ENCODE peak calls at places on chromosome 17, in nine cellular contexts. J, M, Z, I, R, G, L, W and E are unnamed samples.

GRCh38 chr17:81910840-81911276 is 341 bp downstream of the PCYT2 start:
- DNase-seq in J (peak), M (no peak), Z (no peak), I (no peak), R (no peak), G (peak), L (no peak), W (no peak), E (no peak)

GRCh38 chr17:38870259-38871165 is 654 bp downstream of the LASP1 start:
- DNase-seq in J (peak), M (peak), Z (peak), I (peak), R (peak), G (peak), L (peak), W (peak), E (peak)

GRCh38 chr17:56595831-56596740 is 2.6 kb downstream of the NOG start:
- DNase-seq in J (no peak), M (no peak), Z (no peak), I (no peak), R (peak), G (no peak), L (no peak), W (no peak), E (no peak)

GRCh38 chr17:36611345-36612072 is 10.1 kb downstream of the MRM1 start:
- DNase-seq in J (no peak), M (peak), Z (no peak), I (no peak), R (no peak), G (no peak), L (no peak), W (peak), E (no peak)

GRCh38 chr17:77951123-77951522 is 7.4 kb upstream of the TNRC6C start:
- DNase-seq in J (no peak), M (no peak), Z (no peak), I (no peak), R (no peak), G (no peak), L (no peak), W (no peak), E (no peak)

GRCh38 chr17:79931517-79932309 is 92.5 kb upstream of the CBX4 start:
- DNase-seq in J (no peak), M (no peak), Z (no peak), I (no peak), R (no peak), G (no peak), L (no peak), W (no peak), E (no peak)

GRCh38 chr17:4968166-4968915 is 724 bp upstream of the SPAG7 start:
- DNase-seq in J (no peak), M (no peak), Z (no peak), I (no peak), R (peak), G (no peak), L (peak), W (no peak), E (no peak)

GRCh38 chr17:10755592-10756127 is 25.8 kb upstream of the TMEM220 start:
- DNase-seq in J (no peak), M (no peak), Z (no peak), I (no peak), R (no peak), G (no peak), L (no peak), W (no peak), E (no peak)

GRCh38 chr17:42428141-42428944 is 5.3 kb upstream of the CAVIN1 start:
- DNase-seq in J (peak), M (peak), Z (peak), I (no peak), R (peak), G (peak), L (peak), W (peak), E (no peak)

GRCh38 chr17:81307636-81308035 is 12.5 kb upstream of the SLC38A10 start:
- DNase-seq in J (no peak), M (no peak), Z (no peak), I (no peak), R (no peak), G (no peak), L (no peak), W (no peak), E (no peak)

GRCh38 chr17:65362826-65363225 is 198.6 kb downstream of the AXIN2 start:
- DNase-seq in J (no peak), M (peak), Z (no peak), I (no peak), R (no peak), G (no peak), L (no peak), W (no peak), E (no peak)

GRCh38 chr17:37176683-37177082 is 199.1 kb upstream of the C17orf78 start:
- DNase-seq in J (no peak), M (peak), Z (no peak), I (no peak), R (no peak), G (no peak), L (no peak), W (peak), E (no peak)

GRCh38 chr17:17077861-17078732 is 35.8 kb downstream of the MPRIP start:
- DNase-seq in J (peak), M (no peak), Z (no peak), I (no peak), R (peak), G (peak), L (peak), W (no peak), E (no peak)

GRCh38 chr17:42819939-42820535 is 4.0 kb downstream of the BECN1 start:
- DNase-seq in J (peak), M (no peak), Z (peak), I (peak), R (peak), G (peak), L (no peak), W (peak), E (no peak)

GRCh38 chr17:32197987-32198386 is 55.7 kb downstream of the RHOT1 start:
- DNase-seq in J (no peak), M (no peak), Z (no peak), I (no peak), R (no peak), G (no peak), L (no peak), W (no peak), E (no peak)

GRCh38 chr17:16477255-16477654 is 14.7 kb downstream of the LRRC75A start:
- DNase-seq in J (no peak), M (peak), Z (peak), I (no peak), R (peak), G (peak), L (no peak), W (peak), E (no peak)

GRCh38 chr17:3735515-3735914 is 11.8 kb downstream of the HASPIN start:
- DNase-seq in J (no peak), M (no peak), Z (no peak), I (no peak), R (no peak), G (no peak), L (no peak), W (peak), E (no peak)

GRCh38 chr17:9217151-9218067 is 196.1 kb downstream of the NTN1 start:
- DNase-seq in J (no peak), M (peak), Z (no peak), I (no peak), R (peak), G (no peak), L (no peak), W (peak), E (no peak)

GRCh38 chr17:65109990-65110680 is 27.0 kb upstream of the RGS9 start:
- DNase-seq in J (no peak), M (no peak), Z (no peak), I (no peak), R (no peak), G (no peak), L (no peak), W (peak), E (no peak)

GRCh38 chr17:38606646-38607611 is 1.2 kb upstream of the SRCIN1 start:
- DNase-seq in J (peak), M (no peak), Z (peak), I (no peak), R (peak), G (peak), L (peak), W (no peak), E (peak)

GRCh38 chr17:79849953-79850352 is 10.7 kb upstream of the CBX4 start:
- DNase-seq in J (no peak), M (no peak), Z (no peak), I (no peak), R (no peak), G (no peak), L (no peak), W (no peak), E (no peak)

GRCh38 chr17:32475258-32475657 is 11.5 kb upstream of the CDK5R1 start:
- DNase-seq in J (no peak), M (no peak), Z (no peak), I (no peak), R (no peak), G (no peak), L (no peak), W (no peak), E (no peak)

GRCh38 chr17:68441064-68441770 is 16.1 kb downstream of the WIPI1 start:
- DNase-seq in J (no peak), M (no peak), Z (no peak), I (no peak), R (no peak), G (no peak), L (no peak), W (no peak), E (no peak)
- H3K27ac ChIP-seq in J (peak), M (no peak), Z (peak), I (no peak), R (no peak), G (no peak), L (peak), W (no peak), E (peak)

DNA sequence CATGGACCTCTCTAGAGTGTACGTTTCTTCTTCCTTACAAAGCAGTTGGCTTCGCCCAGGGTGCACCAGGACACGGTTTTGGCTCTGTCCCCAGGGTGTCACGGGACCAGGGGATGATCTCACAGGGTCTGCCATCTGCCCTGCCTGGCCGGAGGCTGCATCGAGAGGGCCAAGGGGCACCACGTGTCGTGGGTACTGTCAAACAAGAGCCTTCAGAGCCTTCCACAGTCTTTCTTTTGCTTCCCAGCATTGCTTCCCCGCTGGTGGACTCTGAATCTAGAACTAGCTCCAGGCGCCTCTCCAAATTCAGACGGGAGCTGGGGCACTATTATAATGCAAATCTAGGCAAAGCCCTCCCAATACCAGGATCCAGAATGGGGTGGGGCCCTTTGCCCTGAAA is 47.9 kb downstream of the MAPT start:
- DNase-seq in J (peak), M (no peak), Z (peak), I (no peak), R (no peak), G (peak), L (peak), W (peak), E (peak)
- H3K27ac ChIP-seq in J (no peak), M (no peak), Z (peak), I (no peak), R (no peak), G (no peak), L (peak), W (no peak), E (peak)

DNA sequence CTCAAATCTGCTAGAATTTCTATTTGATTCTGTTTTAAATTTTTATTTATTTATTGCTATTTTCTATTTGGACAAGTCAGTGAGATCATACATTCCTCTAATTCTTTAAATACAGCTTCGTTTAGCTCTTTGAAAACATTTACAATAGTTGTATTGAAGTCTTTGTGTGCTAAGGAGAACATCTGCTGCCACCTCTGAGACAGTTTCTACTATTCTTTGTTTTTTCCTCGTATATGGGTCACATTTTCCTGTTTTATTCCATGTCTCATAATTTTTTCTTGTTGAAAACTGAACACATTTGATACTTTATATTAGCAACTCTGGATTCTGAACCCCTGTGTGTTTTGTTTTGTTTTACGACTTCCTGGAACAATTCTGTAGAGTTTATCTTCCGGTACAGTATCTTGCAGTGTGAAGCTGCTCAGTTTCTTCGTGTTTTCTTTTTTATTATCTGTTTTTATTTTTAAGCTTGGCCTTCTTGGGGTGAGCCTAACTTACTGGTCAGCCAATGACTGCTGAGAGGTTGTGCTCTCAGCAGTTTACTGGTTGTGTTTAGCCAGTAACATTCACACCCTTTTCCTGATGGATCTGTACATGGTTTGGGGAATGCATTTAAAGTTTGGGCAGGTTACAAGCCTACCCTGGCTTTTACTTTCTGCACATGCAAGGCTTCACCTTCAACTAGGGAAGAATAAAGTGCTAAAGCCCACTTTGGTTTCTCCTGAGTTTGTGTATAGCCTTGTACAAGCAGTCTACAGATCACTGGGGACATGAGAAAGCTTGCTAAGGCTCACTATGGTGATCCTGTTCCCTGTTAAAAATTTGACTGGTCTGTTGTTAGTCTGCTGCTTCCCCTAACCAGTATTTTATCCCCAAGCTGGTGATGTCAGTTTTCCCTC is 99.1 kb downstream of the CA4 start:
- DNase-seq in J (no peak), M (no peak), Z (no peak), I (no peak), R (no peak), G (no peak), L (no peak), W (no peak), E (no peak)
- H3K27ac ChIP-seq in J (no peak), M (no peak), Z (no peak), I (no peak), R (no peak), G (no peak), L (peak), W (no peak), E (peak)

GRCh38 chr17:59426031-59426430 is 94.6 kb downstream of the YPEL2 start:
- DNase-seq in J (no peak), M (no peak), Z (no peak), I (no peak), R (peak), G (no peak), L (no peak), W (no peak), E (no peak)
- H3K27ac ChIP-seq in J (peak), M (no peak), Z (peak), I (no peak), R (peak), G (peak), L (peak), W (no peak), E (peak)

DNA sequence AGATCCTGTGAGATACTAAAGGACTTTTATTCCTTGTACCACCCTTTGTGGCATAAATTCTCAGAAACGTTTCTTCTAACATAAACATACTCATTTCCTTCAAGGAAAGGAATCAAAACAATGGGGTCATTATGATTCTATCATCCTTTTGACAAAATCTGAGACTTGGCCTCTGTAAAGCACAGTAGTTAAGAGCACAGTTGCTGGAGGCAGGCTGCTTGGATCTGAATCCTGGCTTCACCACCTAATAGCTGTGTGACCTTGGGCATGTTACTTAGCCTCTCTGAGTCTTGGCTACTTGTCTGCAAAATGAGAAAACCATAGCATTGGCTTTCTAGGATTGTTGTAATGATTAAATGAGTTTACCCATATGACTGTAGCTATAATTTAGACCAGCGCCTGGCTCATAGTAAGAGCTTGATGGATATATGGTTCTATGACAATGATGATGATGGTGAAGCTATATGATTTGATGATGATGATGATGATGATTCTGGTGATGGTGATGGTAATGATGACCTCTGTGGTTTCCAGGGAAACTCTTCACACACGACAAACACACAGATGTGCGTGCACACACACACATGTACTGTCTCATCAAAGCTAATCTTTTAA is 6.1 kb upstream of the KRT31 start:
- DNase-seq in J (no peak), M (no peak), Z (no peak), I (no peak), R (no peak), G (no peak), L (no peak), W (peak), E (no peak)
- H3K27ac ChIP-seq in J (no peak), M (no peak), Z (no peak), I (no peak), R (no peak), G (no peak), L (no peak), W (no peak), E (no peak)

GRCh38 chr17:28925912-28926365 is 23.1 kb upstream of the DHRS13 start:
- DNase-seq in J (no peak), M (peak), Z (no peak), I (peak), R (no peak), G (no peak), L (no peak), W (peak), E (no peak)

GRCh38 chr17:28926786-28927185 is 23.9 kb upstream of the DHRS13 start:
- DNase-seq in J (no peak), M (no peak), Z (no peak), I (no peak), R (no peak), G (no peak), L (no peak), W (no peak), E (no peak)

GRCh38 chr17:28928061-28928460 is 23.3 kb downstream of the PHF12 start:
- DNase-seq in J (no peak), M (no peak), Z (no peak), I (no peak), R (no peak), G (no peak), L (no peak), W (no peak), E (no peak)

GRCh38 chr17:28929769-28930168 is 21.5 kb downstream of the PHF12 start:
- DNase-seq in J (no peak), M (no peak), Z (no peak), I (no peak), R (no peak), G (no peak), L (no peak), W (no peak), E (no peak)

DNA sequence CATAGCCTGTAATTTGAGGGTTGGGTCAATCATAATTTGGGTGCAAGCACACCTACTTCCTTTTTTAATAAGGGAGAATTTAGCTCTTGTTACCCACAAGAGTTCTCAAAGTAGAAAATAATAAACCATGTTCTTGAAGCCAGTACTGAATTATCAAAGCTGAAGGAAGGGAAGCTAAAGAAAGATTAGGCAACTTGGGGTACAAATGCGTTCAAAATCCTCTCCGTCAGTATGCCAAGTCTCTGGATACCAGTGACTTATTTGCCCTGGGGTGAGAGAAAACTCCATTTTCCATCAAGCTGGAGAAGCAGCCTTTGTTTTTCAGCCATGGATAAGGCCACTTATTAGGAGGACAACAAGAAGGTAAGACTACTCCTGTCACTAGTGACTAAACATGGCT is 23.5 kb upstream of the DHRS13 start:
- DNase-seq in J (no peak), M (no peak), Z (no peak), I (no peak), R (no peak), G (no peak), L (no peak), W (no peak), E (no peak)
- H3K27ac ChIP-seq in J (peak), M (no peak), Z (peak), I (peak), R (no peak), G (no peak), L (no peak), W (peak), E (no peak)

GRCh38 chr17:27296427-27296979 is 2.6 kb downstream of the WSB1 start:
- DNase-seq in J (no peak), M (peak), Z (no peak), I (no peak), R (no peak), G (no peak), L (no peak), W (peak), E (no peak)
- H3K27ac ChIP-seq in J (peak), M (no peak), Z (peak), I (no peak), R (no peak), G (peak), L (peak), W (peak), E (no peak)

GRCh38 chr17:35373984-35374765 is 754 bp upstream of the SLFN11 start:
- DNase-seq in J (peak), M (peak), Z (peak), I (peak), R (peak), G (peak), L (peak), W (peak), E (no peak)
- H3K27ac ChIP-seq in J (peak), M (no peak), Z (peak), I (peak), R (no peak), G (peak), L (peak), W (peak), E (peak)

GRCh38 chr17:29648005-29648404 is 25.3 kb upstream of the CORO6 start:
- DNase-seq in J (no peak), M (no peak), Z (no peak), I (no peak), R (no peak), G (no peak), L (no peak), W (no peak), E (no peak)

GRCh38 chr17:29645516-29646051 is 22.9 kb upstream of the CORO6 start:
- DNase-seq in J (peak), M (no peak), Z (peak), I (no peak), R (no peak), G (peak), L (no peak), W (peak), E (peak)

GRCh38 chr17:29650407-29650806 is 27.7 kb upstream of the CORO6 start:
- DNase-seq in J (no peak), M (no peak), Z (no peak), I (no peak), R (no peak), G (no peak), L (no peak), W (no peak), E (no peak)

GRCh38 chr17:29653995-29654714 is 31.4 kb upstream of the CORO6 start:
- DNase-seq in J (no peak), M (no peak), Z (no peak), I (no peak), R (peak), G (no peak), L (no peak), W (peak), E (no peak)

GRCh38 chr17:29649359-29649758 is 26.6 kb upstream of the CORO6 start:
- DNase-seq in J (no peak), M (no peak), Z (no peak), I (no peak), R (no peak), G (no peak), L (no peak), W (no peak), E (no peak)
- H3K27ac ChIP-seq in J (no peak), M (peak), Z (no peak), I (no peak), R (no peak), G (no peak), L (no peak), W (no peak), E (no peak)